ENCODE peak calls at places on chromosomes 16 and 17, in eight cellular contexts. One of them, this sample, is unnamed.

GRCh38 chr16:71883849-71884638 is at the start of gene ZNF821:
- DNase-seq in MCF 10A: peak
- DNase-seq in activated effector memory CD4-positive, alpha-beta T cell treated with Interleukin-2 at 50 U/mL for 16 hours: peak
- DNase-seq in smooth muscle cell of the brain vasculature: peak
- DNase-seq in CD4-positive, alpha-beta T cell: peak
- DNase-seq in COLO829: peak
- DNase-seq in iris pigment epithelial cell: peak
- DNase-seq in kidney epithelial cell: no peak
- DNase-seq in this sample: peak

GRCh38 chr17:9001539-9001938 is 19.8 kb upstream of the NTN1 start:
- DNase-seq in MCF 10A: no peak
- DNase-seq in activated effector memory CD4-positive, alpha-beta T cell treated with Interleukin-2 at 50 U/mL for 16 hours: no peak
- DNase-seq in smooth muscle cell of the brain vasculature: no peak
- DNase-seq in CD4-positive, alpha-beta T cell: no peak
- DNase-seq in COLO829: no peak
- DNase-seq in iris pigment epithelial cell: no peak
- DNase-seq in kidney epithelial cell: no peak
- DNase-seq in this sample: no peak

GRCh38 chr16:29745853-29746345 is at the start of gene C16orf54:
- DNase-seq in MCF 10A: no peak
- DNase-seq in activated effector memory CD4-positive, alpha-beta T cell treated with Interleukin-2 at 50 U/mL for 16 hours: peak
- DNase-seq in smooth muscle cell of the brain vasculature: no peak
- DNase-seq in CD4-positive, alpha-beta T cell: peak
- DNase-seq in COLO829: no peak
- DNase-seq in iris pigment epithelial cell: no peak
- DNase-seq in kidney epithelial cell: no peak
- DNase-seq in this sample: no peak

GRCh38 chr17:33521784-33522183 is 228.7 kb upstream of the ASIC2 start:
- DNase-seq in MCF 10A: no peak
- DNase-seq in activated effector memory CD4-positive, alpha-beta T cell treated with Interleukin-2 at 50 U/mL for 16 hours: no peak
- DNase-seq in smooth muscle cell of the brain vasculature: no peak
- DNase-seq in CD4-positive, alpha-beta T cell: no peak
- DNase-seq in COLO829: no peak
- DNase-seq in iris pigment epithelial cell: no peak
- DNase-seq in kidney epithelial cell: no peak
- DNase-seq in this sample: no peak

GRCh38 chr17:72120878-72121163 is at the start of gene SOX9:
- DNase-seq in MCF 10A: peak
- DNase-seq in activated effector memory CD4-positive, alpha-beta T cell treated with Interleukin-2 at 50 U/mL for 16 hours: no peak
- DNase-seq in smooth muscle cell of the brain vasculature: no peak
- DNase-seq in CD4-positive, alpha-beta T cell: no peak
- DNase-seq in COLO829: peak
- DNase-seq in iris pigment epithelial cell: peak
- DNase-seq in kidney epithelial cell: peak
- DNase-seq in this sample: peak

GRCh38 chr17:72145972-72146755 is 25.3 kb downstream of the SOX9 start:
- DNase-seq in MCF 10A: no peak
- DNase-seq in activated effector memory CD4-positive, alpha-beta T cell treated with Interleukin-2 at 50 U/mL for 16 hours: no peak
- DNase-seq in smooth muscle cell of the brain vasculature: no peak
- DNase-seq in CD4-positive, alpha-beta T cell: no peak
- DNase-seq in COLO829: no peak
- DNase-seq in iris pigment epithelial cell: peak
- DNase-seq in kidney epithelial cell: no peak
- DNase-seq in this sample: no peak

GRCh38 chr16:49596699-49597291 is 223.2 kb downstream of the C16orf78 start:
- DNase-seq in MCF 10A: no peak
- DNase-seq in activated effector memory CD4-positive, alpha-beta T cell treated with Interleukin-2 at 50 U/mL for 16 hours: no peak
- DNase-seq in smooth muscle cell of the brain vasculature: no peak
- DNase-seq in CD4-positive, alpha-beta T cell: no peak
- DNase-seq in COLO829: no peak
- DNase-seq in iris pigment epithelial cell: no peak
- DNase-seq in kidney epithelial cell: no peak
- DNase-seq in this sample: no peak

GRCh38 chr17:43169561-43170139 is 1.4 kb upstream of the NBR1 start:
- DNase-seq in MCF 10A: no peak
- DNase-seq in activated effector memory CD4-positive, alpha-beta T cell treated with Interleukin-2 at 50 U/mL for 16 hours: no peak
- DNase-seq in smooth muscle cell of the brain vasculature: peak
- DNase-seq in CD4-positive, alpha-beta T cell: no peak
- DNase-seq in COLO829: peak
- DNase-seq in iris pigment epithelial cell: no peak
- DNase-seq in kidney epithelial cell: no peak
- DNase-seq in this sample: peak

GRCh38 chr17:5585814-5586558 is 1.7 kb upstream of the NLRP1 start:
- DNase-seq in MCF 10A: peak
- DNase-seq in activated effector memory CD4-positive, alpha-beta T cell treated with Interleukin-2 at 50 U/mL for 16 hours: no peak
- DNase-seq in smooth muscle cell of the brain vasculature: no peak
- DNase-seq in CD4-positive, alpha-beta T cell: no peak
- DNase-seq in COLO829: no peak
- DNase-seq in iris pigment epithelial cell: peak
- DNase-seq in kidney epithelial cell: peak
- DNase-seq in this sample: no peak

GRCh38 chr16:70735141-70735979 is 49.5 kb upstream of the MTSS2 start:
- DNase-seq in MCF 10A: no peak
- DNase-seq in activated effector memory CD4-positive, alpha-beta T cell treated with Interleukin-2 at 50 U/mL for 16 hours: no peak
- DNase-seq in smooth muscle cell of the brain vasculature: no peak
- DNase-seq in CD4-positive, alpha-beta T cell: no peak
- DNase-seq in COLO829: no peak
- DNase-seq in iris pigment epithelial cell: peak
- DNase-seq in kidney epithelial cell: no peak
- DNase-seq in this sample: peak

GRCh38 chr17:1604831-1605528 is 23.7 kb downstream of the SLC43A2 start:
- DNase-seq in MCF 10A: no peak
- DNase-seq in activated effector memory CD4-positive, alpha-beta T cell treated with Interleukin-2 at 50 U/mL for 16 hours: no peak
- DNase-seq in smooth muscle cell of the brain vasculature: no peak
- DNase-seq in CD4-positive, alpha-beta T cell: no peak
- DNase-seq in COLO829: no peak
- DNase-seq in iris pigment epithelial cell: no peak
- DNase-seq in kidney epithelial cell: no peak
- DNase-seq in this sample: no peak

GRCh38 chr16:64626771-64627170 is 495.1 kb downstream of the CDH11 start:
- DNase-seq in MCF 10A: peak
- DNase-seq in activated effector memory CD4-positive, alpha-beta T cell treated with Interleukin-2 at 50 U/mL for 16 hours: no peak
- DNase-seq in smooth muscle cell of the brain vasculature: no peak
- DNase-seq in CD4-positive, alpha-beta T cell: no peak
- DNase-seq in COLO829: no peak
- DNase-seq in iris pigment epithelial cell: no peak
- DNase-seq in kidney epithelial cell: no peak
- DNase-seq in this sample: no peak

GRCh38 chr16:50050802-50051201 is 15.0 kb upstream of the HEATR3 start:
- DNase-seq in MCF 10A: no peak
- DNase-seq in activated effector memory CD4-positive, alpha-beta T cell treated with Interleukin-2 at 50 U/mL for 16 hours: no peak
- DNase-seq in smooth muscle cell of the brain vasculature: no peak
- DNase-seq in CD4-positive, alpha-beta T cell: no peak
- DNase-seq in COLO829: no peak
- DNase-seq in iris pigment epithelial cell: no peak
- DNase-seq in kidney epithelial cell: no peak
- DNase-seq in this sample: no peak

GRCh38 chr17:39939588-39940419 is 12.3 kb downstream of the LRRC3C start:
- DNase-seq in MCF 10A: no peak
- DNase-seq in activated effector memory CD4-positive, alpha-beta T cell treated with Interleukin-2 at 50 U/mL for 16 hours: no peak
- DNase-seq in smooth muscle cell of the brain vasculature: no peak
- DNase-seq in CD4-positive, alpha-beta T cell: no peak
- DNase-seq in COLO829: peak
- DNase-seq in iris pigment epithelial cell: peak
- DNase-seq in kidney epithelial cell: no peak
- DNase-seq in this sample: peak

GRCh38 chr16:47774661-47775060 is 313.5 kb downstream of the PHKB start:
- DNase-seq in MCF 10A: peak
- DNase-seq in activated effector memory CD4-positive, alpha-beta T cell treated with Interleukin-2 at 50 U/mL for 16 hours: no peak
- DNase-seq in smooth muscle cell of the brain vasculature: no peak
- DNase-seq in CD4-positive, alpha-beta T cell: no peak
- DNase-seq in COLO829: no peak
- DNase-seq in iris pigment epithelial cell: peak
- DNase-seq in kidney epithelial cell: no peak
- DNase-seq in this sample: peak

GRCh38 chr17:81996757-81997441 is 19.5 kb downstream of the ASPSCR1 start:
- DNase-seq in MCF 10A: no peak
- DNase-seq in activated effector memory CD4-positive, alpha-beta T cell treated with Interleukin-2 at 50 U/mL for 16 hours: no peak
- DNase-seq in smooth muscle cell of the brain vasculature: no peak
- DNase-seq in CD4-positive, alpha-beta T cell: no peak
- DNase-seq in COLO829: no peak
- DNase-seq in iris pigment epithelial cell: no peak
- DNase-seq in kidney epithelial cell: no peak
- DNase-seq in this sample: no peak

GRCh38 chr16:12614662-12615278 is 188.9 kb downstream of the CPPED1 start:
- DNase-seq in MCF 10A: no peak
- DNase-seq in activated effector memory CD4-positive, alpha-beta T cell treated with Interleukin-2 at 50 U/mL for 16 hours: no peak
- DNase-seq in smooth muscle cell of the brain vasculature: no peak
- DNase-seq in CD4-positive, alpha-beta T cell: no peak
- DNase-seq in COLO829: no peak
- DNase-seq in iris pigment epithelial cell: no peak
- DNase-seq in kidney epithelial cell: no peak
- DNase-seq in this sample: no peak

GRCh38 chr17:1899403-1900000 is 69.7 kb downstream of the RPA1 start:
- DNase-seq in MCF 10A: no peak
- DNase-seq in activated effector memory CD4-positive, alpha-beta T cell treated with Interleukin-2 at 50 U/mL for 16 hours: no peak
- DNase-seq in smooth muscle cell of the brain vasculature: no peak
- DNase-seq in CD4-positive, alpha-beta T cell: no peak
- DNase-seq in COLO829: no peak
- DNase-seq in iris pigment epithelial cell: no peak
- DNase-seq in kidney epithelial cell: no peak
- DNase-seq in this sample: no peak

GRCh38 chr16:8946544-8946943 is 17.2 kb downstream of the USP7 start:
- DNase-seq in MCF 10A: no peak
- DNase-seq in activated effector memory CD4-positive, alpha-beta T cell treated with Interleukin-2 at 50 U/mL for 16 hours: no peak
- DNase-seq in smooth muscle cell of the brain vasculature: no peak
- DNase-seq in CD4-positive, alpha-beta T cell: no peak
- DNase-seq in COLO829: no peak
- DNase-seq in iris pigment epithelial cell: no peak
- DNase-seq in kidney epithelial cell: no peak
- DNase-seq in this sample: no peak

GRCh38 chr17:79192503-79193500 is 118.2 kb downstream of the ENGASE start:
- DNase-seq in MCF 10A: peak
- DNase-seq in activated effector memory CD4-positive, alpha-beta T cell treated with Interleukin-2 at 50 U/mL for 16 hours: no peak
- DNase-seq in smooth muscle cell of the brain vasculature: no peak
- DNase-seq in CD4-positive, alpha-beta T cell: peak
- DNase-seq in COLO829: no peak
- DNase-seq in iris pigment epithelial cell: peak
- DNase-seq in kidney epithelial cell: no peak
- DNase-seq in this sample: peak

GRCh38 chr17:16987830-16988601 is 16.1 kb upstream of the TNFRSF13B start:
- DNase-seq in MCF 10A: peak
- DNase-seq in activated effector memory CD4-positive, alpha-beta T cell treated with Interleukin-2 at 50 U/mL for 16 hours: peak
- DNase-seq in smooth muscle cell of the brain vasculature: peak
- DNase-seq in CD4-positive, alpha-beta T cell: peak
- DNase-seq in COLO829: peak
- DNase-seq in iris pigment epithelial cell: peak
- DNase-seq in kidney epithelial cell: no peak
- DNase-seq in this sample: peak

GRCh38 chr17:39659286-39660010 is 5.7 kb upstream of the TCAP start:
- DNase-seq in MCF 10A: no peak
- DNase-seq in activated effector memory CD4-positive, alpha-beta T cell treated with Interleukin-2 at 50 U/mL for 16 hours: no peak
- DNase-seq in smooth muscle cell of the brain vasculature: no peak
- DNase-seq in CD4-positive, alpha-beta T cell: no peak
- DNase-seq in COLO829: no peak
- DNase-seq in iris pigment epithelial cell: no peak
- DNase-seq in kidney epithelial cell: no peak
- DNase-seq in this sample: no peak

GRCh38 chr16:9134739-9135138 is 43.3 kb downstream of the HAPSTR1 start:
- DNase-seq in MCF 10A: peak
- DNase-seq in activated effector memory CD4-positive, alpha-beta T cell treated with Interleukin-2 at 50 U/mL for 16 hours: peak
- DNase-seq in smooth muscle cell of the brain vasculature: no peak
- DNase-seq in CD4-positive, alpha-beta T cell: peak
- DNase-seq in COLO829: peak
- DNase-seq in iris pigment epithelial cell: peak
- DNase-seq in kidney epithelial cell: no peak
- DNase-seq in this sample: peak

This sample was measured in fibroblast of pulmonary artery.